ENCODE peak calls at places on chromosomes 2 and 18, in seven cellular contexts. M is choroid plexus epithelial cell, U is osteoblast, Z is fibroblast of villous mesenchyme, B is WERI-Rb-1, F is HCT116, N is astrocyte of the cerebellum. R is an unnamed sample.

GRCh38 chr18:23479829-23480505 is 23.3 kb upstream of the RMC1 start:
- DNase-seq in B (no peak), U (no peak), M (no peak), F (no peak), Z (no peak), N (no peak), R (no peak)

GRCh38 chr2:156673271-156673615 is 237.1 kb downstream of the GPD2 start:
- DNase-seq in Z (no peak), N (no peak), F (no peak), M (no peak), B (no peak), U (no peak), R (no peak)

GRCh38 chr2:134668821-134669220 is 50.0 kb downstream of the TMEM163 start:
- DNase-seq in M (no peak), B (no peak), N (peak), F (no peak), U (no peak), Z (no peak), R (no peak)

GRCh38 chr2:203797363-203798111 is 70.0 kb upstream of the CTLA4 start:
- DNase-seq in M (no peak), Z (no peak), N (no peak), U (no peak), B (no peak), F (no peak), R (no peak)

GRCh38 chr2:41894563-41895333 is 153.1 kb upstream of the PKDCC start:
- DNase-seq in U (no peak), M (no peak), Z (no peak), B (no peak), N (no peak), F (no peak), R (no peak)

GRCh38 chr2:120402070-120402440 is 56.1 kb downstream of the INHBB start:
- DNase-seq in F (no peak), N (no peak), M (no peak), Z (no peak), U (peak), B (no peak), R (no peak)

GRCh38 chr2:226802573-226802972 is 3.0 kb upstream of the IRS1 start:
- DNase-seq in Z (peak), F (peak), N (peak), U (peak), M (peak), B (no peak), R (no peak)

GRCh38 chr2:85152895-85153294 is 19.7 kb downstream of the TCF7L1 start:
- DNase-seq in U (no peak), M (no peak), Z (no peak), B (no peak), N (no peak), F (no peak), R (no peak)

GRCh38 chr18:616380-616995 is 19.7 kb downstream of the CLUL1 start:
- DNase-seq in B (no peak), F (peak), M (peak), Z (peak), U (peak), N (peak), R (no peak)

GRCh38 chr18:63879684-63880083 is 7.8 kb upstream of the SERPINB2 start:
- DNase-seq in B (no peak), Z (peak), F (no peak), N (no peak), U (no peak), M (no peak), R (no peak)

GRCh38 chr2:64259301-64259700 is 115.1 kb upstream of the PELI1 start:
- DNase-seq in Z (no peak), F (no peak), B (no peak), N (no peak), M (peak), U (no peak), R (no peak)

GRCh38 chr2:98805412-98806265 is 74.7 kb upstream of the MGAT4A start:
- DNase-seq in Z (peak), F (no peak), U (peak), M (peak), B (no peak), N (peak), R (peak)

GRCh38 chr2:120442923-120443571 is 97.1 kb downstream of the INHBB start:
- DNase-seq in F (peak), M (no peak), Z (no peak), N (no peak), B (no peak), U (peak), R (no peak)

GRCh38 chr2:188456114-188456909 is 164.6 kb downstream of the GULP1 start:
- DNase-seq in M (no peak), B (peak), N (no peak), U (no peak), Z (no peak), F (no peak), R (no peak)
- TF ChIP-seq CTCF in M (peak), B (peak), N (peak), U (peak), Z (peak), F (peak), R (peak)

DNA sequence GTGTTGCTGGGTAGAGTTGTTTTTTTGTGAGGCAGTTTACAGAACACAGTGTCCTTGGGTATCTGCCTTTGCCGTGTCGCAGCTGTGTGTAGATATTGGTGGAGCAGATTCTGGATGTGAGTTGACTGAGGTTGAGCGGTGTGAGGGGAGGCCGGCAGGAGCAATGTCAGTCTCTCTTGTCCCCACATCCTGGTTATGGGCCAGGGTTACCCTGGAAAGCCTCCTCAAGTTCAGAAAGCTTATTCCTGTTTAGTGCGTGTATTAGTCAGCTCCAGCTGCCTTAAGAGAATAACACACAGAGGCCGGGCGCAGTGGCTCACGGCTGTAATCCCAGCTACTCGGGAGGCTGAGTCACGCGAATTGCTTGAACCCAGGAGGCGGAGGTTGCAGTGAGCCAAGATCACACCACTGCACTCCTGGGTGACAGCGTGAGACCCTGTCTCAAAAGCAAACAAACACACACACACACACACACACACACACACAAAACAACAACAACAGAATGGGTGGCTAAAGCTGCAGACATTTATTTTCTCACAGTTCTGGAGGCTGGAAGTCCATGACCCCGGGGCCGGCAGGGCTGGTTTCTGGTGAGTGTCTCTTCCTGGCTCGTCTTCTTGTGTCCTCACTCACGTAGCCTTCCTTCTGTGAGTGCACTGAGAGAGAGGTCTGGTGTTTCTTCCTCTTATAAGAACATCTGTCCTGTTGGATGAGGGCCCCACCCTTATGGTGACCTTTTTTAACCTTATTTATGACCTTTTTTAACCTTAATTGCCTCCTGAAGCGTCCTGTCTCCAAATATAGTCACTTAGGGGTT is 5.1 kb downstream of the NCK2 start:
- DNase-seq in U (no peak), Z (peak), N (no peak), M (peak), B (no peak), F (no peak), R (no peak)
- H3K4me3 ChIP-seq in U (no peak), Z (no peak), N (no peak), M (no peak), B (no peak), F (no peak), R (no peak)

GRCh38 chr18:58541137-58541788 is 87.6 kb downstream of the ALPK2 start:
- DNase-seq in M (peak), U (no peak), B (peak), F (peak), N (no peak), Z (no peak), R (no peak)
- TF ChIP-seq CTCF in M (peak), U (peak), B (peak), F (peak), N (no peak), Z (peak), R (peak)

DNA sequence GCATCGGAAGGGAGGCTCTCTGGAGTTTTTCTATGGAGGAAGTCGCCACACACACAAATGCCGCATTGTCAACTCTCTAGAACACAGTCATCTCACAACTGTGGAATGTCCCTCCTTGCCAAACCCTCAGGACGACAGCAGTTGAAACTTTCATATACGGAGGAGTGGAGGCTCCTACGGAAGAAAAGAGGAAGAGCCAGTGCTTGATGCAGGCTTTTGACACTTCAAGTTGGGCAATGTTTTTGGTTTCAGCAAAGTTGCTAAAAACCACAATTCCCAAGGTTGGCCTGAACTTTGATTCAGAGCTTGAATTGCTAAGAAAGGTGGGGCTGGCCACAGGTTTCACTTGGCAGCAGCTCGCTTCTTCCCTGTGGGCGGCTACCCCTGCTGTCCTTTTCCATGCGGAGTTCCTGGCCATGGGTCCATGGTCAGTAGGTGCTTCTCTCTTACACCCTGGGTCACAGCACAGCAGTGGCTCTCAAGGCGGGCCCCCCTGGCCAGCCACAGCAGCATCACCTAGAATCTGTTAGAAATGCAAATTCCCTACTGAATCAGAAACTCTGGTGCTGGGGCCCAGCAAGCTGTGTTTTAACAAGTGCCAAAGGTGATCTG is 856.3 kb downstream of the RNF144A start:
- DNase-seq in U (no peak), Z (no peak), N (peak), B (no peak), F (peak), M (no peak), R (peak)
- H3K4me3 ChIP-seq in U (peak), Z (no peak), N (no peak), B (no peak), F (no peak), M (no peak), R (no peak)

GRCh38 chr2:469521-469920 is 181.6 kb upstream of the ALKAL2 start:
- DNase-seq in Z (no peak), U (no peak), N (no peak), M (no peak), F (no peak), B (no peak), R (no peak)

GRCh38 chr2:467892-468630 is 180.2 kb upstream of the ALKAL2 start:
- DNase-seq in N (no peak), F (no peak), B (no peak), M (no peak), U (no peak), Z (no peak), R (no peak)

GRCh38 chr2:467543-467891 is 179.6 kb upstream of the ALKAL2 start:
- DNase-seq in M (no peak), Z (no peak), B (no peak), F (no peak), N (no peak), U (no peak), R (no peak)

GRCh38 chr2:468631-469310 is 180.9 kb upstream of the ALKAL2 start:
- DNase-seq in F (no peak), M (peak), B (no peak), N (no peak), U (no peak), Z (no peak), R (no peak)

GRCh38 chr2:471560-471959 is 183.7 kb upstream of the ALKAL2 start:
- DNase-seq in F (no peak), B (no peak), U (no peak), M (no peak), N (no peak), Z (no peak), R (no peak)
- TF ChIP-seq CTCF in F (no peak), B (no peak), U (no peak), M (no peak), N (no peak), Z (no peak), R (no peak)

R was measured in epithelial cell of proximal tubule.